ENCODE peak calls at places on chromosomes 16 and 17, in five cellular contexts. B is A549, F is H1, Y is GM12878, Q is K562. K is an unnamed sample.

GRCh38 chr17:76121932-76122383 is 18.4 kb upstream of the EXOC7 start:
- DNase-seq in B (no peak), F (peak; percentile 79), Y (no peak), Q (no peak), K (no peak)

GRCh38 chr16:13594798-13595197 is 325.2 kb upstream of the ERCC4 start:
- DNase-seq in B (no peak), F (peak; percentile 49), Y (no peak), Q (no peak), K (no peak)

GRCh38 chr17:58513391-58513912 is 986 bp downstream of the MTMR4 start:
- DNase-seq in B (no peak), F (no peak), Y (no peak), Q (no peak), K (peak; percentile 69)

GRCh38 chr17:62823111-62823895 is 15.2 kb upstream of the MARCHF10 start:
- DNase-seq in B (no peak), F (no peak), Y (no peak), Q (no peak), K (no peak)

GRCh38 chr16:51951668-51952298 is 595.2 kb downstream of the TOX3 start:
- DNase-seq in B (no peak), F (peak; percentile 57), Y (no peak), Q (no peak), K (no peak)

GRCh38 chr16:2183671-2184070 is 12.7 kb downstream of the CASKIN1 start:
- DNase-seq in B (no peak), F (no peak), Y (no peak), Q (no peak), K (no peak)

GRCh38 chr17:68734202-68734825 is 133.1 kb upstream of the FAM20A start:
- DNase-seq in B (no peak), F (no peak), Y (no peak), Q (no peak), K (no peak)

GRCh38 chr16:88383401-88384221 is 852 bp downstream of the ZNF469 start:
- DNase-seq in B (peak; percentile 83), F (no peak), Y (no peak), Q (peak; percentile 46), K (peak; percentile 92)

GRCh38 chr17:64081802-64082799 is 47.8 kb downstream of the ERN1 start:
- DNase-seq in B (peak; percentile 79), F (no peak), Y (peak; percentile 72), Q (peak; percentile 33), K (peak; percentile 76)

GRCh38 chr17:57468932-57469775 is 212.8 kb downstream of the MSI2 start:
- DNase-seq in B (no peak), F (no peak), Y (peak; percentile 68), Q (no peak), K (no peak)

GRCh38 chr16:48432136-48432535 is 46.9 kb upstream of the SIAH1 start:
- DNase-seq in B (no peak), F (no peak), Y (peak; percentile 48), Q (no peak), K (no peak)

GRCh38 chr17:62808576-62808970 is 459 bp upstream of the MARCHF10 start:
- DNase-seq in B (no peak), F (no peak), Y (no peak), Q (no peak), K (no peak)

GRCh38 chr17:40099627-40100418 is 566 bp downstream of the NR1D1 start:
- DNase-seq in B (no peak), F (no peak), Y (no peak), Q (no peak), K (no peak)

GRCh38 chr16:66069576-66069975 is 296.9 kb upstream of the CDH5 start:
- DNase-seq in B (no peak), F (no peak), Y (no peak), Q (no peak), K (no peak)

GRCh38 chr17:78137392-78138203 is 7.0 kb downstream of the TMC8 start:
- DNase-seq in B (no peak), F (peak; percentile 71), Y (no peak), Q (peak; percentile 60), K (peak; percentile 60)

GRCh38 chr16:83994087-83994486 is 26.0 kb downstream of the NECAB2 start:
- DNase-seq in B (peak; percentile 75), F (no peak), Y (no peak), Q (no peak), K (no peak)

GRCh38 chr17:20241855-20242254 is 225.5 kb downstream of the LGALS9B start:
- DNase-seq in B (no peak), F (no peak), Y (no peak), Q (no peak), K (no peak)

GRCh38 chr16:58148099-58148498 is 18.9 kb upstream of the CFAP20 start:
- DNase-seq in B (no peak), F (no peak), Y (no peak), Q (no peak), K (no peak)

GRCh38 chr17:43766413-43767052 is 7.9 kb upstream of the SOST start:
- DNase-seq in B (peak; percentile 88), F (peak; percentile 86), Y (no peak), Q (peak; percentile 64), K (peak; percentile 74)

GRCh38 chr17:4948166-4948996 is at the start of gene PFN1:
- DNase-seq in B (peak; percentile 98), F (peak; percentile 74), Y (peak; percentile 69), Q (peak; percentile 71), K (peak; percentile 92)

GRCh38 chr17:17151055-17151454 is 55.1 kb downstream of the PLD6 start:
- DNase-seq in B (peak; percentile 44), F (no peak), Y (no peak), Q (no peak), K (no peak)

GRCh38 chr17:62804822-62805221 is 3.3 kb downstream of the MARCHF10 start:
- DNase-seq in B (peak; percentile 86), F (no peak), Y (no peak), Q (no peak), K (no peak)

GRCh38 chr16:49684731-49685130 is 171.2 kb downstream of the ZNF423 start:
- DNase-seq in B (no peak), F (no peak), Y (no peak), Q (no peak), K (no peak)

GRCh38 chr16:49503242-49504022 is 129.8 kb downstream of the C16orf78 start:
- DNase-seq in B (no peak), F (no peak), Y (no peak), Q (no peak), K (no peak)

GRCh38 chr17:17416007-17416399 is 60.8 kb upstream of the MED9 start:
- DNase-seq in B (peak; percentile 86), F (no peak), Y (peak; percentile 31), Q (peak; percentile 85), K (peak; percentile 66)

GRCh38 chr16:59573528-59574271 is 839.6 kb upstream of the GOT2 start:
- DNase-seq in B (peak; percentile 35), F (no peak), Y (no peak), Q (no peak), K (no peak)

GRCh38 chr16:80936410-80936809 is 70.3 kb downstream of the CMC2 start:
- DNase-seq in B (no peak), F (peak; percentile 13), Y (no peak), Q (no peak), K (no peak)

GRCh38 chr16:80935691-80936090 is 71.0 kb downstream of the CMC2 start:
- DNase-seq in B (no peak), F (peak; percentile 1), Y (no peak), Q (no peak), K (no peak)

GRCh38 chr16:80932725-80933124 is 74.0 kb downstream of the CMC2 start:
- DNase-seq in B (no peak), F (no peak), Y (no peak), Q (no peak), K (peak; percentile 37)

GRCh38 chr16:80931661-80931984 is 75.1 kb downstream of the CMC2 start:
- DNase-seq in B (no peak), F (no peak), Y (no peak), Q (no peak), K (no peak)

GRCh38 chr16:80931985-80932720 is 74.5 kb downstream of the CMC2 start:
- DNase-seq in B (peak; percentile 54), F (peak; percentile 77), Y (no peak), Q (no peak), K (peak; percentile 84)
- TF ChIP-seq CHD2 in B (no peak), F (no peak), Y (no peak), Q (no peak), K (no peak)

GRCh38 chr17:2405247-2405926 is 4.5 kb upstream of the MNT start:
- DNase-seq in B (no peak), F (no peak), Y (no peak), Q (no peak), K (no peak)

GRCh38 chr17:2410951-2411350 is 10.1 kb upstream of the MNT start:
- DNase-seq in B (no peak), F (no peak), Y (no peak), Q (no peak), K (no peak)

GRCh38 chr17:2406271-2406902 is 5.5 kb upstream of the MNT start:
- DNase-seq in B (no peak), F (no peak), Y (no peak), Q (no peak), K (no peak)

GRCh38 chr17:2403044-2403443 is 2.2 kb upstream of the MNT start:
- DNase-seq in B (no peak), F (no peak), Y (no peak), Q (no peak), K (no peak)

GRCh38 chr17:2406903-2407790 is 6.3 kb upstream of the MNT start:
- DNase-seq in B (peak; percentile 75), F (no peak), Y (no peak), Q (no peak), K (no peak)
- TF ChIP-seq RFX5 in B (no peak), F (no peak), Y (no peak), Q (no peak), K (no peak)

GRCh38 chr16:9595393-9595792 is 503.9 kb downstream of the HAPSTR1 start:
- DNase-seq in B (no peak), F (no peak), Y (no peak), Q (no peak), K (no peak)
- TF ChIP-seq CHD2 in B (no peak), F (no peak), Y (no peak), Q (no peak), K (no peak)

DNA sequence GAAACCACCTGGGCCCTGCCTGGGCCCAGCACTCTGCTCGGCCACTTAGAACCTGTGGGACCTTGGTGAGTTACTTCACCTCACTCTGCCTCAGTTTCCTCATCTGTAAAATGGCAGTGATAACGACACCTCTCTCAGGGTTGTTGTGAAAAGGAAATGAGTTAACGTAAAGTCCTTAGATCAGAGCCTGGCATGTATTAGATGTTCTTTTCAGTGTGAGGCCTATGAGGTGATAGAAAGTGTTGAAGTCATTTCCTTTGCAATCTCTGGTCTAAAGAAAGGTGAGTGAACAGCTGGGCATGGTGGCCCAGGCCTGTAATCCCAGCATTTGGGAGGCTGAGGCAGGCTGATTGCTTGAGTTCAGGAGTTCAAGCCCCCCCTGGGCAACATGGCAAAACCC is 51.7 kb upstream of the LGALS9 start:
- DNase-seq in B (no peak), F (no peak), Y (no peak), Q (no peak), K (no peak)
- TF ChIP-seq RFX5 in B (no peak), F (no peak), Y (no peak), Q (no peak), K (no peak)